ENCODE peak calls at places on chromosomes 11 and 22, in eight cellular contexts. One of them, this sample, is unnamed.

GRCh38 chr11:34986883-34987525 is 70.6 kb downstream of the PDHX start:
- DNase-seq in EL: no peak
- DNase-seq in ecto neural progenitor cell: no peak
- DNase-seq in tibial nerve: no peak
- DNase-seq in ELF-1: no peak
- DNase-seq in DND-41: no peak
- DNase-seq in stimulated activated CD8-positive, alpha-beta memory T cell treated with anti-CD3 and anti-CD28 coated beads, Interleukin-7, amount 100 ng/mL, for 24 hours: no peak
- DNase-seq in hypothalamus: no peak
- DNase-seq in this sample: no peak

GRCh38 chr11:60838132-60838531 is 3.8 kb upstream of the CCDC86 start:
- DNase-seq in EL: no peak
- DNase-seq in ecto neural progenitor cell: no peak
- DNase-seq in tibial nerve: no peak
- DNase-seq in ELF-1: peak
- DNase-seq in DND-41: no peak
- DNase-seq in stimulated activated CD8-positive, alpha-beta memory T cell treated with anti-CD3 and anti-CD28 coated beads, Interleukin-7, amount 100 ng/mL, for 24 hours: no peak
- DNase-seq in hypothalamus: no peak
- DNase-seq in this sample: no peak

GRCh38 chr11:131129474-131129873 is 213.2 kb upstream of the SNX19 start:
- DNase-seq in EL: no peak
- DNase-seq in ecto neural progenitor cell: no peak
- DNase-seq in tibial nerve: no peak
- DNase-seq in ELF-1: peak
- DNase-seq in DND-41: no peak
- DNase-seq in stimulated activated CD8-positive, alpha-beta memory T cell treated with anti-CD3 and anti-CD28 coated beads, Interleukin-7, amount 100 ng/mL, for 24 hours: no peak
- DNase-seq in hypothalamus: no peak
- DNase-seq in this sample: no peak

GRCh38 chr11:47466701-47467250 is 17.8 kb upstream of the RAPSN start:
- DNase-seq in EL: peak
- DNase-seq in ecto neural progenitor cell: no peak
- DNase-seq in tibial nerve: no peak
- DNase-seq in ELF-1: peak
- DNase-seq in DND-41: no peak
- DNase-seq in stimulated activated CD8-positive, alpha-beta memory T cell treated with anti-CD3 and anti-CD28 coated beads, Interleukin-7, amount 100 ng/mL, for 24 hours: no peak
- DNase-seq in hypothalamus: peak
- DNase-seq in this sample: peak

GRCh38 chr22:39520874-39521857 is 804 bp downstream of the ATF4 start:
- DNase-seq in EL: peak
- DNase-seq in ecto neural progenitor cell: peak
- DNase-seq in tibial nerve: peak
- DNase-seq in ELF-1: peak
- DNase-seq in DND-41: peak
- DNase-seq in stimulated activated CD8-positive, alpha-beta memory T cell treated with anti-CD3 and anti-CD28 coated beads, Interleukin-7, amount 100 ng/mL, for 24 hours: peak
- DNase-seq in hypothalamus: peak
- DNase-seq in this sample: peak

GRCh38 chr11:79121351-79121750 is 319.5 kb downstream of the TENM4 start:
- DNase-seq in EL: no peak
- DNase-seq in ecto neural progenitor cell: no peak
- DNase-seq in tibial nerve: no peak
- DNase-seq in ELF-1: peak
- DNase-seq in DND-41: no peak
- DNase-seq in stimulated activated CD8-positive, alpha-beta memory T cell treated with anti-CD3 and anti-CD28 coated beads, Interleukin-7, amount 100 ng/mL, for 24 hours: no peak
- DNase-seq in hypothalamus: no peak
- DNase-seq in this sample: no peak

GRCh38 chr11:113531078-113531477 is 55.9 kb upstream of the DRD2 start:
- DNase-seq in EL: no peak
- DNase-seq in ecto neural progenitor cell: peak
- DNase-seq in tibial nerve: no peak
- DNase-seq in ELF-1: no peak
- DNase-seq in DND-41: no peak
- DNase-seq in stimulated activated CD8-positive, alpha-beta memory T cell treated with anti-CD3 and anti-CD28 coated beads, Interleukin-7, amount 100 ng/mL, for 24 hours: no peak
- DNase-seq in hypothalamus: no peak
- DNase-seq in this sample: no peak

GRCh38 chr11:94960488-94960887 is 12.9 kb downstream of the CWC15 start:
- DNase-seq in EL: no peak
- DNase-seq in ecto neural progenitor cell: no peak
- DNase-seq in tibial nerve: no peak
- DNase-seq in ELF-1: no peak
- DNase-seq in DND-41: no peak
- DNase-seq in stimulated activated CD8-positive, alpha-beta memory T cell treated with anti-CD3 and anti-CD28 coated beads, Interleukin-7, amount 100 ng/mL, for 24 hours: no peak
- DNase-seq in hypothalamus: no peak
- DNase-seq in this sample: no peak

GRCh38 chr11:9851366-9851765 is 187.5 kb downstream of the SWAP70 start:
- DNase-seq in EL: peak
- DNase-seq in ecto neural progenitor cell: no peak
- DNase-seq in tibial nerve: no peak
- DNase-seq in ELF-1: no peak
- DNase-seq in DND-41: no peak
- DNase-seq in stimulated activated CD8-positive, alpha-beta memory T cell treated with anti-CD3 and anti-CD28 coated beads, Interleukin-7, amount 100 ng/mL, for 24 hours: no peak
- DNase-seq in hypothalamus: no peak
- DNase-seq in this sample: no peak

GRCh38 chr22:32764330-32765116 is 37.0 kb upstream of the TIMP3 start:
- DNase-seq in EL: peak
- DNase-seq in ecto neural progenitor cell: no peak
- DNase-seq in tibial nerve: peak
- DNase-seq in ELF-1: no peak
- DNase-seq in DND-41: no peak
- DNase-seq in stimulated activated CD8-positive, alpha-beta memory T cell treated with anti-CD3 and anti-CD28 coated beads, Interleukin-7, amount 100 ng/mL, for 24 hours: no peak
- DNase-seq in hypothalamus: no peak
- DNase-seq in this sample: no peak

GRCh38 chr11:66976048-66976467 is 954 bp downstream of the C11orf86 start:
- DNase-seq in EL: no peak
- DNase-seq in ecto neural progenitor cell: peak
- DNase-seq in tibial nerve: no peak
- DNase-seq in ELF-1: peak
- DNase-seq in DND-41: peak
- DNase-seq in stimulated activated CD8-positive, alpha-beta memory T cell treated with anti-CD3 and anti-CD28 coated beads, Interleukin-7, amount 100 ng/mL, for 24 hours: peak
- DNase-seq in hypothalamus: no peak
- DNase-seq in this sample: no peak

GRCh38 chr11:78000193-78000592 is 5.7 kb upstream of the INTS4 start:
- DNase-seq in EL: peak
- DNase-seq in ecto neural progenitor cell: no peak
- DNase-seq in tibial nerve: no peak
- DNase-seq in ELF-1: peak
- DNase-seq in DND-41: peak
- DNase-seq in stimulated activated CD8-positive, alpha-beta memory T cell treated with anti-CD3 and anti-CD28 coated beads, Interleukin-7, amount 100 ng/mL, for 24 hours: peak
- DNase-seq in hypothalamus: no peak
- DNase-seq in this sample: peak

GRCh38 chr11:29161216-29161615 is 855.6 kb downstream of the KCNA4 start:
- DNase-seq in EL: peak
- DNase-seq in ecto neural progenitor cell: no peak
- DNase-seq in tibial nerve: no peak
- DNase-seq in ELF-1: no peak
- DNase-seq in DND-41: no peak
- DNase-seq in stimulated activated CD8-positive, alpha-beta memory T cell treated with anti-CD3 and anti-CD28 coated beads, Interleukin-7, amount 100 ng/mL, for 24 hours: no peak
- DNase-seq in hypothalamus: no peak
- DNase-seq in this sample: no peak

GRCh38 chr11:2210366-2211112 is 38.9 kb upstream of the TH start:
- DNase-seq in EL: no peak
- DNase-seq in ecto neural progenitor cell: peak
- DNase-seq in tibial nerve: peak
- DNase-seq in ELF-1: no peak
- DNase-seq in DND-41: no peak
- DNase-seq in stimulated activated CD8-positive, alpha-beta memory T cell treated with anti-CD3 and anti-CD28 coated beads, Interleukin-7, amount 100 ng/mL, for 24 hours: no peak
- DNase-seq in hypothalamus: no peak
- DNase-seq in this sample: no peak

GRCh38 chr11:11374358-11375148 is 21.5 kb upstream of the CSNK2A3 start:
- DNase-seq in EL: no peak
- DNase-seq in ecto neural progenitor cell: no peak
- DNase-seq in tibial nerve: no peak
- DNase-seq in ELF-1: no peak
- DNase-seq in DND-41: no peak
- DNase-seq in stimulated activated CD8-positive, alpha-beta memory T cell treated with anti-CD3 and anti-CD28 coated beads, Interleukin-7, amount 100 ng/mL, for 24 hours: no peak
- DNase-seq in hypothalamus: no peak
- DNase-seq in this sample: no peak

GRCh38 chr11:118002010-118002540 is 15.9 kb downstream of the IL10RA start:
- DNase-seq in EL: no peak
- DNase-seq in ecto neural progenitor cell: no peak
- DNase-seq in tibial nerve: no peak
- DNase-seq in ELF-1: no peak
- DNase-seq in DND-41: no peak
- DNase-seq in stimulated activated CD8-positive, alpha-beta memory T cell treated with anti-CD3 and anti-CD28 coated beads, Interleukin-7, amount 100 ng/mL, for 24 hours: no peak
- DNase-seq in hypothalamus: no peak
- DNase-seq in this sample: no peak

GRCh38 chr22:37062366-37062655 is 10.8 kb downstream of the KCTD17 start:
- DNase-seq in EL: no peak
- DNase-seq in ecto neural progenitor cell: no peak
- DNase-seq in tibial nerve: no peak
- DNase-seq in ELF-1: no peak
- DNase-seq in DND-41: no peak
- DNase-seq in stimulated activated CD8-positive, alpha-beta memory T cell treated with anti-CD3 and anti-CD28 coated beads, Interleukin-7, amount 100 ng/mL, for 24 hours: no peak
- DNase-seq in hypothalamus: no peak
- DNase-seq in this sample: no peak

GRCh38 chr11:62804310-62805043 is 763 bp downstream of the NXF1 start:
- DNase-seq in EL: peak
- DNase-seq in ecto neural progenitor cell: no peak
- DNase-seq in tibial nerve: no peak
- DNase-seq in ELF-1: no peak
- DNase-seq in DND-41: no peak
- DNase-seq in stimulated activated CD8-positive, alpha-beta memory T cell treated with anti-CD3 and anti-CD28 coated beads, Interleukin-7, amount 100 ng/mL, for 24 hours: no peak
- DNase-seq in hypothalamus: no peak
- DNase-seq in this sample: no peak

GRCh38 chr11:116093481-116093880 is 589.3 kb upstream of the CADM1 start:
- DNase-seq in EL: no peak
- DNase-seq in ecto neural progenitor cell: no peak
- DNase-seq in tibial nerve: no peak
- DNase-seq in ELF-1: no peak
- DNase-seq in DND-41: no peak
- DNase-seq in stimulated activated CD8-positive, alpha-beta memory T cell treated with anti-CD3 and anti-CD28 coated beads, Interleukin-7, amount 100 ng/mL, for 24 hours: no peak
- DNase-seq in hypothalamus: no peak
- DNase-seq in this sample: no peak

GRCh38 chr22:32971252-32971651 is 86.9 kb downstream of the SYN3 start:
- DNase-seq in EL: no peak
- DNase-seq in ecto neural progenitor cell: no peak
- DNase-seq in tibial nerve: no peak
- DNase-seq in ELF-1: no peak
- DNase-seq in DND-41: no peak
- DNase-seq in stimulated activated CD8-positive, alpha-beta memory T cell treated with anti-CD3 and anti-CD28 coated beads, Interleukin-7, amount 100 ng/mL, for 24 hours: no peak
- DNase-seq in hypothalamus: no peak
- DNase-seq in this sample: no peak

GRCh38 chr11:76209956-76210885 is 3.9 kb upstream of the WNT11 start:
- DNase-seq in EL: peak
- DNase-seq in ecto neural progenitor cell: peak
- DNase-seq in tibial nerve: peak
- DNase-seq in ELF-1: peak
- DNase-seq in DND-41: no peak
- DNase-seq in stimulated activated CD8-positive, alpha-beta memory T cell treated with anti-CD3 and anti-CD28 coated beads, Interleukin-7, amount 100 ng/mL, for 24 hours: no peak
- DNase-seq in hypothalamus: no peak
- DNase-seq in this sample: peak

GRCh38 chr11:131762346-131763110 is 392.1 kb downstream of the NTM start:
- DNase-seq in EL: no peak
- DNase-seq in ecto neural progenitor cell: no peak
- DNase-seq in tibial nerve: no peak
- DNase-seq in ELF-1: no peak
- DNase-seq in DND-41: no peak
- DNase-seq in stimulated activated CD8-positive, alpha-beta memory T cell treated with anti-CD3 and anti-CD28 coated beads, Interleukin-7, amount 100 ng/mL, for 24 hours: no peak
- DNase-seq in hypothalamus: peak
- DNase-seq in this sample: no peak

GRCh38 chr22:32535531-32536190 is 61.0 kb downstream of the FBXO7 start:
- DNase-seq in EL: no peak
- DNase-seq in ecto neural progenitor cell: no peak
- DNase-seq in tibial nerve: no peak
- DNase-seq in ELF-1: no peak
- DNase-seq in DND-41: no peak
- DNase-seq in stimulated activated CD8-positive, alpha-beta memory T cell treated with anti-CD3 and anti-CD28 coated beads, Interleukin-7, amount 100 ng/mL, for 24 hours: no peak
- DNase-seq in hypothalamus: no peak
- DNase-seq in this sample: no peak

GRCh38 chr11:27282141-27282590 is 80.8 kb downstream of the CCDC34 start:
- DNase-seq in EL: peak
- DNase-seq in ecto neural progenitor cell: no peak
- DNase-seq in tibial nerve: peak
- DNase-seq in ELF-1: no peak
- DNase-seq in DND-41: no peak
- DNase-seq in stimulated activated CD8-positive, alpha-beta memory T cell treated with anti-CD3 and anti-CD28 coated beads, Interleukin-7, amount 100 ng/mL, for 24 hours: no peak
- DNase-seq in hypothalamus: no peak
- DNase-seq in this sample: no peak